ENCODE peak calls at places on chromosomes 5 and 9, in six cellular contexts. A, X, M, L, C and Q are unnamed samples.

GRCh38 chr5:63128018-63128417 is 549.4 kb downstream of the LRRC70 start:
- DNase-seq in X (no peak), A (no peak), C (no peak), M (no peak), L (peak), Q (no peak)

GRCh38 chr5:147509041-147509709 is 693 bp downstream of the DPYSL3 start:
- DNase-seq in A (no peak), C (no peak), L (no peak), X (no peak), M (no peak), Q (no peak)

GRCh38 chr9:111794837-111795556 is at the start of gene SHOC1:
- DNase-seq in L (no peak), A (no peak), C (no peak), X (peak), M (no peak), Q (no peak)

GRCh38 chr5:43231977-43232376 is 40.0 kb downstream of the NIM1K start:
- DNase-seq in X (no peak), A (peak), L (no peak), C (no peak), M (peak), Q (no peak)

GRCh38 chr9:71793386-71794105 is 25.2 kb upstream of the CEMIP2 start:
- DNase-seq in A (no peak), M (no peak), L (no peak), C (no peak), X (peak), Q (peak)

GRCh38 chr9:93576296-93577044 is at the start of gene PHF2:
- DNase-seq in C (no peak), L (no peak), X (no peak), A (peak), M (peak), Q (no peak)

GRCh38 chr9:137606734-137607138 is 1.2 kb downstream of the ARRDC1 start:
- DNase-seq in C (no peak), X (no peak), M (peak), L (no peak), A (no peak), Q (no peak)

GRCh38 chr5:154830596-154830995 is 19.8 kb downstream of the FAXDC2 start:
- DNase-seq in M (no peak), C (no peak), L (no peak), X (no peak), A (no peak), Q (no peak)

GRCh38 chr5:37803487-37803886 is 36.4 kb downstream of the GDNF start:
- DNase-seq in X (no peak), M (no peak), A (no peak), L (no peak), C (no peak), Q (no peak)

GRCh38 chr5:118430076-118430475 is 558.3 kb downstream of the DTWD2 start:
- DNase-seq in M (no peak), C (no peak), X (no peak), A (no peak), L (no peak), Q (no peak)

GRCh38 chr5:175235251-175235963 is 208.6 kb downstream of the DRD1 start:
- DNase-seq in C (no peak), X (no peak), M (no peak), A (no peak), L (no peak), Q (peak)

GRCh38 chr5:110727025-110727314 is 499 bp upstream of the TMEM232 start:
- DNase-seq in M (no peak), L (no peak), X (peak), C (no peak), A (peak), Q (no peak)

GRCh38 chr5:179253730-179254129 is 91.5 kb downstream of the ADAMTS2 start:
- DNase-seq in L (no peak), C (no peak), A (no peak), M (no peak), X (no peak), Q (no peak)

GRCh38 chr5:137753227-137753985 is 757 bp downstream of the HNRNPA0 start:
- DNase-seq in A (peak), L (no peak), X (no peak), M (no peak), C (no peak), Q (no peak)

GRCh38 chr9:127520941-127521918 is 69.9 kb downstream of the LRSAM1 start:
- DNase-seq in X (peak), A (no peak), C (no peak), L (no peak), M (no peak), Q (no peak)

GRCh38 chr9:138020120-138020794 is 142.7 kb downstream of the CACNA1B start:
- DNase-seq in A (no peak), X (no peak), M (no peak), L (no peak), C (no peak), Q (no peak)

GRCh38 chr5:44891116-44891515 is 82.4 kb downstream of the MRPS30 start:
- DNase-seq in X (no peak), A (no peak), C (no peak), L (no peak), M (no peak), Q (no peak)

GRCh38 chr5:5009240-5009639 is 130.9 kb upstream of the ADAMTS16 start:
- DNase-seq in M (no peak), X (no peak), C (no peak), L (no peak), A (no peak), Q (no peak)

GRCh38 chr5:68149189-68149588 is 66.4 kb upstream of the PIK3R1 start:
- DNase-seq in A (no peak), L (no peak), C (no peak), M (no peak), X (peak), Q (no peak)

GRCh38 chr5:153511632-153512031 is 21.2 kb downstream of the GRIA1 start:
- DNase-seq in C (no peak), A (no peak), X (no peak), M (no peak), L (no peak), Q (no peak)

GRCh38 chr9:129823163-129823933 is 588 bp downstream of the TOR1A start:
- DNase-seq in L (no peak), X (peak), M (peak), A (peak), C (no peak), Q (no peak)

GRCh38 chr5:13536921-13537320 is 407.6 kb downstream of the DNAH5 start:
- DNase-seq in A (no peak), C (no peak), M (no peak), X (peak), L (no peak), Q (no peak)

GRCh38 chr5:34486160-34486765 is 169.9 kb upstream of the RAI14 start:
- DNase-seq in C (peak), M (peak), L (peak), A (peak), X (peak), Q (peak)

GRCh38 chr9:112866662-112867274 is 23.9 kb downstream of the SLC46A2 start:
- DNase-seq in L (no peak), A (no peak), M (peak), C (peak), X (peak), Q (no peak)

GRCh38 chr9:116027951-116028350 is 125.6 kb upstream of the PAPPA start:
- DNase-seq in A (no peak), M (no peak), L (no peak), X (peak), C (no peak), Q (no peak)

GRCh38 chr5:35264509-35264908 is 34.2 kb upstream of the PRLR start:
- DNase-seq in A (no peak), L (no peak), C (no peak), M (no peak), X (no peak), Q (no peak)

GRCh38 chr5:96343094-96343493 is 90.0 kb downstream of the PCSK1 start:
- DNase-seq in M (no peak), C (no peak), L (no peak), X (no peak), A (no peak), Q (no peak)

GRCh38 chr9:114406441-114406840 is 18.7 kb upstream of the AKNA start:
- DNase-seq in L (no peak), X (no peak), M (no peak), A (no peak), C (no peak), Q (no peak)

GRCh38 chr9:131807131-131807990 is 67.5 kb upstream of the RAPGEF1 start:
- DNase-seq in X (no peak), M (no peak), C (no peak), L (peak), A (no peak), Q (no peak)

GRCh38 chr9:3478549-3478953 is 47.2 kb downstream of the RFX3 start:
- DNase-seq in X (no peak), A (peak), M (peak), C (no peak), L (no peak), Q (no peak)

GRCh38 chr5:52920929-52921328 is 68.2 kb upstream of the ITGA2 start:
- DNase-seq in M (no peak), L (no peak), X (peak), C (no peak), A (no peak), Q (no peak)

GRCh38 chr5:53603009-53603687 is 42.7 kb downstream of the NDUFS4 start:
- DNase-seq in A (no peak), L (no peak), C (no peak), M (no peak), X (no peak), Q (no peak)

GRCh38 chr5:125002727-125003598 is 256.5 kb upstream of the ZNF608 start:
- DNase-seq in M (no peak), X (peak), A (no peak), C (no peak), L (no peak), Q (no peak)

GRCh38 chr5:158174918-158175663 is 316.1 kb upstream of the CLINT1 start:
- DNase-seq in L (peak), M (peak), C (peak), A (peak), X (peak), Q (peak)

GRCh38 chr5:137891849-137892248 is 2.6 kb downstream of the PKD2L2 start:
- DNase-seq in M (no peak), C (no peak), L (no peak), X (no peak), A (no peak), Q (no peak)

GRCh38 chr9:113919825-113920224 is 43.7 kb downstream of the ZNF618 start:
- DNase-seq in X (no peak), M (no peak), L (peak), A (no peak), C (no peak), Q (no peak)

GRCh38 chr5:176180339-176180738 is 57.9 kb upstream of the SIMC1 start:
- DNase-seq in A (no peak), L (no peak), M (no peak), C (no peak), X (peak), Q (no peak)